ENCODE peak calls at places on chromosomes 13 and 19, in eight cellular contexts. One of them, this sample, is unnamed.

GRCh38 chr19:4910594-4911273 is 1.4 kb downstream of the UHRF1 start:
- DNase-seq in epithelial cell of proximal tubule: no peak
- DNase-seq in GM13977: no peak
- DNase-seq in cardiac fibroblast: peak; percentile 73
- DNase-seq in fibroblast of mammary gland: peak; percentile 55
- DNase-seq in fibroblast of lung: peak; percentile 87
- DNase-seq in upper lobe of right lung: no peak
- DNase-seq in right atrium auricular region: no peak
- DNase-seq in this sample: no peak

GRCh38 chr19:14434543-14435319 is 1.6 kb downstream of the PKN1 start:
- DNase-seq in GM13977: no peak
- DNase-seq in upper lobe of right lung: peak; percentile 74
- DNase-seq in epithelial cell of proximal tubule: no peak
- DNase-seq in cardiac fibroblast: peak; percentile 92
- DNase-seq in fibroblast of lung: peak; percentile 77
- DNase-seq in fibroblast of mammary gland: peak; percentile 86
- DNase-seq in right atrium auricular region: peak; percentile 85
- DNase-seq in this sample: peak; percentile 42

GRCh38 chr13:106418556-106418955 is 116.9 kb downstream of the EFNB2 start:
- DNase-seq in right atrium auricular region: no peak
- DNase-seq in fibroblast of mammary gland: peak; percentile 97
- DNase-seq in upper lobe of right lung: no peak
- DNase-seq in epithelial cell of proximal tubule: no peak
- DNase-seq in fibroblast of lung: peak; percentile 74
- DNase-seq in GM13977: no peak
- DNase-seq in cardiac fibroblast: peak; percentile 28
- DNase-seq in this sample: no peak

GRCh38 chr19:1001538-1002166 is 1.4 kb downstream of the GRIN3B start:
- DNase-seq in epithelial cell of proximal tubule: no peak
- DNase-seq in cardiac fibroblast: no peak
- DNase-seq in GM13977: peak; percentile 91
- DNase-seq in upper lobe of right lung: peak; percentile 84
- DNase-seq in fibroblast of lung: no peak
- DNase-seq in right atrium auricular region: no peak
- DNase-seq in fibroblast of mammary gland: no peak
- DNase-seq in this sample: peak; percentile 88

GRCh38 chr13:114131581-114132418 is 623 bp downstream of the RASA3 start:
- DNase-seq in GM13977: peak; percentile 63
- DNase-seq in epithelial cell of proximal tubule: no peak
- DNase-seq in fibroblast of mammary gland: no peak
- DNase-seq in cardiac fibroblast: peak; percentile 50
- DNase-seq in right atrium auricular region: peak; percentile 56
- DNase-seq in fibroblast of lung: peak; percentile 59
- DNase-seq in upper lobe of right lung: no peak
- DNase-seq in this sample: peak; percentile 56

GRCh38 chr13:32426191-32426980 is 1.5 kb downstream of the N4BP2L1 start:
- DNase-seq in epithelial cell of proximal tubule: no peak
- DNase-seq in fibroblast of lung: no peak
- DNase-seq in fibroblast of mammary gland: no peak
- DNase-seq in GM13977: peak; percentile 76
- DNase-seq in upper lobe of right lung: no peak
- DNase-seq in right atrium auricular region: no peak
- DNase-seq in cardiac fibroblast: peak; percentile 34
- DNase-seq in this sample: peak; percentile 78

GRCh38 chr13:28451482-28452217 is 43.3 kb downstream of the FLT1 start:
- DNase-seq in epithelial cell of proximal tubule: no peak
- DNase-seq in GM13977: no peak
- DNase-seq in fibroblast of mammary gland: no peak
- DNase-seq in cardiac fibroblast: no peak
- DNase-seq in fibroblast of lung: no peak
- DNase-seq in right atrium auricular region: no peak
- DNase-seq in upper lobe of right lung: no peak
- DNase-seq in this sample: no peak

GRCh38 chr19:45076029-45076850 is at the start of gene ZNF296:
- DNase-seq in GM13977: peak; percentile 94
- DNase-seq in fibroblast of mammary gland: peak; percentile 31
- DNase-seq in right atrium auricular region: peak; percentile 64
- DNase-seq in upper lobe of right lung: peak; percentile 93
- DNase-seq in epithelial cell of proximal tubule: no peak
- DNase-seq in cardiac fibroblast: peak; percentile 25
- DNase-seq in fibroblast of lung: peak; percentile 25
- DNase-seq in this sample: peak; percentile 90

GRCh38 chr13:54034047-54034446 is 1005.4 kb downstream of the OLFM4 start:
- DNase-seq in GM13977: no peak
- DNase-seq in epithelial cell of proximal tubule: no peak
- DNase-seq in upper lobe of right lung: no peak
- DNase-seq in fibroblast of mammary gland: no peak
- DNase-seq in cardiac fibroblast: no peak
- DNase-seq in right atrium auricular region: no peak
- DNase-seq in fibroblast of lung: no peak
- DNase-seq in this sample: no peak

GRCh38 chr13:85558118-85558517 is 241.1 kb downstream of the SLITRK6 start:
- DNase-seq in GM13977: no peak
- DNase-seq in fibroblast of mammary gland: no peak
- DNase-seq in cardiac fibroblast: no peak
- DNase-seq in upper lobe of right lung: no peak
- DNase-seq in epithelial cell of proximal tubule: no peak
- DNase-seq in right atrium auricular region: no peak
- DNase-seq in fibroblast of lung: no peak
- DNase-seq in this sample: no peak

GRCh38 chr19:40778045-40778864 is at the start of gene RAB4B:
- DNase-seq in fibroblast of lung: peak; percentile 100
- DNase-seq in epithelial cell of proximal tubule: peak; percentile 89
- DNase-seq in fibroblast of mammary gland: peak; percentile 99
- DNase-seq in right atrium auricular region: peak; percentile 100
- DNase-seq in upper lobe of right lung: peak; percentile 100
- DNase-seq in cardiac fibroblast: peak; percentile 99
- DNase-seq in GM13977: peak; percentile 95
- DNase-seq in this sample: peak; percentile 95
- TF ChIP-seq CTCF in fibroblast of lung: no peak
- TF ChIP-seq CTCF in epithelial cell of proximal tubule: no peak
- TF ChIP-seq CTCF in fibroblast of mammary gland: no peak
- TF ChIP-seq CTCF in right atrium auricular region: no peak
- TF ChIP-seq CTCF in upper lobe of right lung: no peak
- TF ChIP-seq CTCF in cardiac fibroblast: no peak
- TF ChIP-seq CTCF in GM13977: no peak
- TF ChIP-seq CTCF in this sample: no peak

DNA sequence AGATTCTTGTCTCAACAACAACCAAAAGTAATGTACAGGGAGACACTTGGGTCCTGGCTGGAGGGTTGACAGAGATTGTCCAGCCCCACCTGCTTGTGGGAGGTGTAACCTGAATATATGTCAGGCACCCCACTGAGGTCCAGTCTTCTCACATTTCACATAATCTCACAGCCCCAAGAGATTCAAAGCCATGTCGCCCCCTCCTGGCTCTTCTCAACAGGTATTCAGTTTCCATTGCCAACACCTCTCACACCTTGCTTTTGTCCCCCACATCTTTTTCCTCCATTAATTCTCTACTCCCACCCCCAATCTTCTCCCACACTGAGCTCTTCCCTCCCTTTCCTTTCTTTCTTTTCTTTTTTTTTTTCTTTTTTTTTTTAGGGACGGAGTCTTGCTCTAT is 11.2 kb downstream of the UNC13A start:
- DNase-seq in cardiac fibroblast: no peak
- DNase-seq in right atrium auricular region: no peak
- DNase-seq in fibroblast of mammary gland: no peak
- DNase-seq in upper lobe of right lung: no peak
- DNase-seq in epithelial cell of proximal tubule: no peak
- DNase-seq in fibroblast of lung: no peak
- DNase-seq in GM13977: no peak
- DNase-seq in this sample: peak; percentile 47
- TF ChIP-seq CTCF in cardiac fibroblast: no peak
- TF ChIP-seq CTCF in right atrium auricular region: no peak
- TF ChIP-seq CTCF in fibroblast of mammary gland: no peak
- TF ChIP-seq CTCF in upper lobe of right lung: no peak
- TF ChIP-seq CTCF in epithelial cell of proximal tubule: peak; percentile 54
- TF ChIP-seq CTCF in fibroblast of lung: no peak
- TF ChIP-seq CTCF in GM13977: peak; percentile 52
- TF ChIP-seq CTCF in this sample: no peak

GRCh38 chr13:78658630-78659449 is at the start of gene OBI1:
- DNase-seq in epithelial cell of proximal tubule: no peak
- DNase-seq in fibroblast of mammary gland: peak; percentile 89
- DNase-seq in upper lobe of right lung: peak; percentile 95
- DNase-seq in GM13977: peak; percentile 88
- DNase-seq in right atrium auricular region: peak; percentile 91
- DNase-seq in cardiac fibroblast: peak; percentile 93
- DNase-seq in fibroblast of lung: peak; percentile 92
- DNase-seq in this sample: peak; percentile 91

GRCh38 chr13:78659450-78660110 is 625 bp upstream of the OBI1 start:
- DNase-seq in right atrium auricular region: no peak
- DNase-seq in GM13977: peak; percentile 17
- DNase-seq in fibroblast of mammary gland: peak; percentile 9
- DNase-seq in epithelial cell of proximal tubule: no peak
- DNase-seq in upper lobe of right lung: no peak
- DNase-seq in fibroblast of lung: no peak
- DNase-seq in cardiac fibroblast: peak; percentile 27
- DNase-seq in this sample: peak; percentile 27

GRCh38 chr13:78657699-78658629 is 991 bp downstream of the OBI1 start:
- DNase-seq in fibroblast of mammary gland: peak; percentile 33
- DNase-seq in right atrium auricular region: no peak
- DNase-seq in fibroblast of lung: peak; percentile 4
- DNase-seq in upper lobe of right lung: no peak
- DNase-seq in epithelial cell of proximal tubule: no peak
- DNase-seq in cardiac fibroblast: peak; percentile 33
- DNase-seq in GM13977: peak; percentile 45
- DNase-seq in this sample: peak; percentile 43

GRCh38 chr13:78662467-78662866 is 3.5 kb upstream of the OBI1 start:
- DNase-seq in cardiac fibroblast: no peak
- DNase-seq in right atrium auricular region: no peak
- DNase-seq in fibroblast of mammary gland: no peak
- DNase-seq in fibroblast of lung: no peak
- DNase-seq in upper lobe of right lung: no peak
- DNase-seq in epithelial cell of proximal tubule: no peak
- DNase-seq in GM13977: peak; percentile 28
- DNase-seq in this sample: peak; percentile 23

GRCh38 chr13:78660130-78660857 is 1.3 kb upstream of the OBI1 start:
- DNase-seq in fibroblast of mammary gland: peak; percentile 33
- DNase-seq in GM13977: no peak
- DNase-seq in epithelial cell of proximal tubule: no peak
- DNase-seq in upper lobe of right lung: no peak
- DNase-seq in right atrium auricular region: no peak
- DNase-seq in fibroblast of lung: peak; percentile 3
- DNase-seq in cardiac fibroblast: peak; percentile 30
- DNase-seq in this sample: no peak
- TF ChIP-seq CTCF in fibroblast of mammary gland: no peak
- TF ChIP-seq CTCF in GM13977: no peak
- TF ChIP-seq CTCF in epithelial cell of proximal tubule: no peak
- TF ChIP-seq CTCF in upper lobe of right lung: no peak
- TF ChIP-seq CTCF in right atrium auricular region: no peak
- TF ChIP-seq CTCF in fibroblast of lung: no peak
- TF ChIP-seq CTCF in cardiac fibroblast: no peak
- TF ChIP-seq CTCF in this sample: no peak

GRCh38 chr19:58499021-58499927 is 12.5 kb downstream of the SLC27A5 start:
- DNase-seq in epithelial cell of proximal tubule: peak; percentile 83
- DNase-seq in GM13977: peak; percentile 98
- DNase-seq in upper lobe of right lung: peak; percentile 100
- DNase-seq in right atrium auricular region: peak; percentile 99
- DNase-seq in fibroblast of lung: peak; percentile 97
- DNase-seq in fibroblast of mammary gland: peak; percentile 98
- DNase-seq in cardiac fibroblast: peak; percentile 99
- DNase-seq in this sample: peak; percentile 100
- TF ChIP-seq CTCF in epithelial cell of proximal tubule: peak; percentile 43
- TF ChIP-seq CTCF in GM13977: peak; percentile 19
- TF ChIP-seq CTCF in upper lobe of right lung: peak; percentile 30
- TF ChIP-seq CTCF in right atrium auricular region: peak; percentile 26
- TF ChIP-seq CTCF in fibroblast of lung: peak; percentile 43
- TF ChIP-seq CTCF in fibroblast of mammary gland: peak; percentile 32
- TF ChIP-seq CTCF in cardiac fibroblast: peak; percentile 50
- TF ChIP-seq CTCF in this sample: no peak

DNA sequence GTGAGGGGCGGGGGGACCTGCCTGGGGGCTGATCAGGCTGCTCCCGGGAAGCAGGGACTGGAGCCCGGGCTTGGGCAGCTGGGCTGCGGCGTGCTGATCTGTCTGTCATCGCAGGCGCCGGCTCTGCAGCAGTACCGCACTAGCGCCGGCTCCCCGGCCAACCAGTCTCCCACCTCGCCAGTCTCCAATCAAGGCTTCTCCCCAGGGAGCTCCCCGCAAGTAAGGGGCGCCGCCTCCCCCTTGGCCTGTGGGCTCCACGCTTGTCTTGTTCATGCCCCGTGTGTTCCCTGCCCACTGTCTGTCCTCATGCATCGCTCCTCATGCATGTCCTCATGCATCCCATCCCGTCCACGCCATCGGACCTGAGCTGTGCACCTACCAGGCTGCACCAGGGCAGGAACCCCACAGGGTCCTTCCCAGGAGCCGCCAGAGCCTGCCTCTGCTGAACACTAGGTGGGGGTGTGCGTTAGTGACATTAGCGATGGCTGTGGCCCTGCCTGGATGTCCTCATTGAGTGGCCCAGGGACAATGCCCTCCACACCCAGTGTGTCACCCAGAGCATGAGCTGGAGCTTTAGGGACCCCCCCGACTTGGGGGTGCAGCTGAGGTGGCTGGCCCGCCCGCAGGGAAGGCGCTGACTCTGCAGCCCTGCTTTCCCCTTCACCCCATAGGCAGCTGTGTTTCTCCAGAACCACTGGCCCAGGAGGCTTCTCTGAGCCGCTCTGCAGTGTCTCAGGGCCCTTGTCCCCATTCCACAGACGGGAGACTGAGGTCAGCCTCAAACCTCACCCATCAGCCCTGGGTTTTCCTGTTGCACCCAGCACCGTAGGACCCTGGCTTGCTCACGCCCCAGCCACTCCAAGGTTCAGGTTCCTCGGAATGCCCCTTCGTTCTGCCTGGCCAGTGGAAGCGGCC is 19.5 kb downstream of the COMP start:
- DNase-seq in fibroblast of mammary gland: no peak
- DNase-seq in right atrium auricular region: no peak
- DNase-seq in cardiac fibroblast: no peak
- DNase-seq in epithelial cell of proximal tubule: no peak
- DNase-seq in GM13977: no peak
- DNase-seq in upper lobe of right lung: no peak
- DNase-seq in fibroblast of lung: no peak
- DNase-seq in this sample: no peak
- TF ChIP-seq CTCF in fibroblast of mammary gland: peak; percentile 11
- TF ChIP-seq CTCF in right atrium auricular region: no peak
- TF ChIP-seq CTCF in cardiac fibroblast: peak; percentile 15
- TF ChIP-seq CTCF in epithelial cell of proximal tubule: peak; percentile 24
- TF ChIP-seq CTCF in GM13977: peak; percentile 37
- TF ChIP-seq CTCF in upper lobe of right lung: peak; percentile 5
- TF ChIP-seq CTCF in fibroblast of lung: peak; percentile 21
- TF ChIP-seq CTCF in this sample: peak; percentile 9

DNA sequence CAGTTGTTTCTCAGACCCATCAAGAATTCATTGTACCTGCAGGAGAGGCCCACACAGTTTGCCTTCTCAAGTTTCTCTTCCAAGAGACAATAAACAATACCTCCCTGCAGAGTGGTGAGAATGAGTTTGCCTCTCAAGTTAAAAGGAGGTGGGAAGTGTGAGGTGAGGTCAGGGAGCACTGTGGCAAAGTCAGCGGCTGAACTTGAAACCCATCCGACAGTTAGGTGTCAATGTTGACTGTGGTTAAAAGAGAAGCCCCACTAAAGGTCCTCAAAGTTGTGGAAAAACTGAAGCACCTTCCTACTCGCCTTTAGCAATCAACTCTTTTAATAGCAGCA is 73.0 kb upstream of the TSC22D1 start:
- DNase-seq in GM13977: no peak
- DNase-seq in upper lobe of right lung: no peak
- DNase-seq in right atrium auricular region: no peak
- DNase-seq in fibroblast of mammary gland: no peak
- DNase-seq in cardiac fibroblast: no peak
- DNase-seq in epithelial cell of proximal tubule: no peak
- DNase-seq in fibroblast of lung: no peak
- DNase-seq in this sample: peak; percentile 29
- TF ChIP-seq CTCF in GM13977: no peak
- TF ChIP-seq CTCF in upper lobe of right lung: no peak
- TF ChIP-seq CTCF in right atrium auricular region: no peak
- TF ChIP-seq CTCF in fibroblast of mammary gland: no peak
- TF ChIP-seq CTCF in cardiac fibroblast: no peak
- TF ChIP-seq CTCF in epithelial cell of proximal tubule: no peak
- TF ChIP-seq CTCF in fibroblast of lung: no peak
- TF ChIP-seq CTCF in this sample: no peak